ENCODE peak calls at places on chromosomes 11 and 22, in five cellular contexts. M is trophoblast cell, G is neuronal stem cell, C is H9, T is mesenchymal stem cell. S is an unnamed sample.

GRCh38 chr11:101706015-101706414 is 122.2 kb upstream of the TRPC6 start:
- DNase-seq in G (no peak), M (no peak), C (no peak), T (peak; percentile 30), S (no peak)

GRCh38 chr11:125069796-125070195 is 6.7 kb downstream of the SLC37A2 start:
- DNase-seq in G (no peak), M (no peak), C (peak; percentile 24), T (no peak), S (no peak)

GRCh38 chr11:83020942-83021779 is 50.5 kb downstream of the RAB30 start:
- DNase-seq in G (no peak), T (no peak), M (peak; percentile 65), C (no peak), S (no peak)

GRCh38 chr22:27896251-27896650 is 22.8 kb downstream of the PITPNB start:
- DNase-seq in G (no peak), M (no peak), T (no peak), C (no peak), S (no peak)

GRCh38 chr11:75022759-75023396 is 34.1 kb downstream of the NEU3 start:
- DNase-seq in G (peak; percentile 78), T (peak; percentile 82), M (peak; percentile 68), C (peak; percentile 85), S (peak; percentile 95)

GRCh38 chr22:35620624-35621245 is 3.6 kb upstream of the MB start:
- DNase-seq in G (no peak), M (no peak), C (no peak), T (peak; percentile 82), S (no peak)

GRCh38 chr22:30262917-30263741 is 3.5 kb downstream of the OSM start:
- DNase-seq in M (peak; percentile 48), C (peak; percentile 86), T (peak; percentile 65), G (peak; percentile 80), S (peak; percentile 98)

GRCh38 chr11:88543902-88544655 is 206.5 kb upstream of the CTSC start:
- DNase-seq in T (peak; percentile 90), C (peak; percentile 83), M (peak; percentile 49), G (peak; percentile 78), S (peak; percentile 63)

GRCh38 chr11:95911369-95911759 is 12.5 kb downstream of the MTMR2 start:
- DNase-seq in C (no peak), G (no peak), T (no peak), M (no peak), S (no peak)

GRCh38 chr22:45515678-45516077 is 13.0 kb downstream of the FBLN1 start:
- DNase-seq in C (no peak), G (no peak), M (peak; percentile 42), T (no peak), S (no peak)

GRCh38 chr22:26045855-26046254 is 123.4 kb upstream of the SEZ6L start:
- DNase-seq in T (no peak), M (no peak), G (no peak), C (no peak), S (no peak)

GRCh38 chr11:65225284-65226102 is 36.3 kb upstream of the POLA2 start:
- DNase-seq in C (peak; percentile 69), G (peak; percentile 36), M (peak; percentile 51), T (peak; percentile 68), S (no peak)

GRCh38 chr11:95337175-95337957 is 106.4 kb upstream of the SESN3 start:
- DNase-seq in M (no peak), T (peak; percentile 85), C (peak; percentile 52), G (peak; percentile 49), S (no peak)

GRCh38 chr11:118436639-118437045 is 350 bp downstream of the KMT2A start:
- DNase-seq in C (peak; percentile 37), T (peak; percentile 48), M (peak; percentile 18), G (peak; percentile 48), S (no peak)

GRCh38 chr11:123314972-123315371 is 115.1 kb upstream of the GRAMD1B start:
- DNase-seq in T (no peak), C (no peak), G (no peak), M (no peak), S (no peak)

GRCh38 chr11:72705442-72706365 is 31.5 kb upstream of the PDE2A start:
- DNase-seq in G (no peak), C (peak; percentile 58), M (no peak), T (no peak), S (no peak)

GRCh38 chr11:65900899-65901180 is 652 bp upstream of the FOSL1 start:
- DNase-seq in G (no peak), M (no peak), C (no peak), T (no peak), S (no peak)

GRCh38 chr11:126489791-126490190 is 134.3 kb downstream of the ST3GAL4 start:
- DNase-seq in T (no peak), M (no peak), G (no peak), C (no peak), S (no peak)

GRCh38 chr11:89608234-89608966 is 101.7 kb upstream of the TRIM77 start:
- DNase-seq in T (no peak), C (no peak), M (no peak), G (no peak), S (no peak)

GRCh38 chr11:94658386-94658785 is 91.2 kb downstream of the PIWIL4 start:
- DNase-seq in T (no peak), G (no peak), C (no peak), M (no peak), S (no peak)

GRCh38 chr22:37690407-37690806 is 4.3 kb downstream of the NOL12 start:
- DNase-seq in T (no peak), M (no peak), G (no peak), C (no peak), S (no peak)

GRCh38 chr11:74990941-74991340 is 2.2 kb downstream of the NEU3 start:
- DNase-seq in T (no peak), G (no peak), C (no peak), M (no peak), S (no peak)

GRCh38 chr11:58880166-58880565 is 35.7 kb upstream of the GLYATL2 start:
- DNase-seq in G (no peak), T (no peak), M (no peak), C (no peak), S (no peak)

GRCh38 chr11:61297741-61298140 is 2.6 kb upstream of the VWCE start:
- DNase-seq in T (peak; percentile 73), G (no peak), C (no peak), M (peak; percentile 34), S (no peak)

GRCh38 chr11:79018371-79018849 is 422.4 kb downstream of the TENM4 start:
- DNase-seq in G (no peak), M (no peak), C (no peak), T (peak; percentile 18), S (no peak)

GRCh38 chr22:45231293-45231692 is 9.4 kb downstream of the KIAA0930 start:
- DNase-seq in M (no peak), C (no peak), T (no peak), G (no peak), S (no peak)

GRCh38 chr11:130705670-130706421 is 210.4 kb downstream of the SNX19 start:
- DNase-seq in M (no peak), C (no peak), G (no peak), T (no peak), S (no peak)
- H2BK12ac ChIP-seq in M (no peak overlapping the region), C (no peak overlapping the region), G (no peak overlapping the region), T (no peak overlapping the region), S (no peak overlapping the region)

GRCh38 chr11:71182791-71183556 is 69.4 kb downstream of the SHANK2 start:
- DNase-seq in G (no peak), T (no peak), M (peak; percentile 44), C (peak; percentile 15), S (no peak)

GRCh38 chr11:71181566-71181965 is 70.8 kb downstream of the SHANK2 start:
- DNase-seq in C (peak; percentile 36), T (no peak), M (no peak), G (no peak), S (no peak)

GRCh38 chr11:71184421-71185210 is 67.8 kb downstream of the SHANK2 start:
- DNase-seq in C (peak; percentile 11), G (no peak), T (no peak), M (no peak), S (no peak)

GRCh38 chr11:71185411-71185810 is 67.0 kb downstream of the SHANK2 start:
- DNase-seq in T (no peak), C (peak; percentile 4), G (no peak), M (no peak), S (no peak)

GRCh38 chr11:71183878-71184277 is 68.5 kb downstream of the SHANK2 start:
- DNase-seq in M (no peak), C (peak; percentile 3), T (no peak), G (no peak), S (no peak)
- H2BK12ac ChIP-seq in M (no peak overlapping the region), C (no peak overlapping the region), T (no peak overlapping the region), G (no peak overlapping the region), S (no peak overlapping the region)

DNA sequence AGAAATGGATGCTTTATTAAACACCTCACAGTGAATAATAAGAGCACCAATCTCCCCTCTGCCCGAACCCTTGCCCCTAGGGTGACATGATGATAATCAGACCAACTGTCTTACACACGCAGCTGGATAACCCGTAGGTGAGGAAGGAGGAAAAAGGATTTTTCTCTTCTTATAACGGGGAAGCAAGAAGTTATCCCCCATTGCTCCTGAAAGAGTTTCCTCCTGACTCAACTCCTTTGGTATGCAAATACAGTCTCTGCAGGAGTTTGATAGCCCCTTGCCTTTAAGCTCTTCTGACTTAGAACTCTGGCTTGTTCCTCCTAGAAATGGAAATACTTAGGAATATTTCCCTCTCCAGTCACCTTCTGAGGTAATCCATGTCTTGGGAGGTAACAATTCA is 455.8 kb downstream of the TMEM135 start:
- DNase-seq in T (no peak), M (no peak), G (no peak), C (peak; percentile 59), S (no peak)
- H2BK12ac ChIP-seq in T (no peak overlapping the region), M (no peak overlapping the region), G (no peak overlapping the region), C (no peak overlapping the region), S (no peak overlapping the region)

GRCh38 chr11:99351620-99352019 is 330.9 kb downstream of the CNTN5 start:
- DNase-seq in T (no peak), C (no peak), M (no peak), G (no peak), S (no peak)
- H2BK12ac ChIP-seq in T (no peak overlapping the region), C (no peak overlapping the region), M (no peak overlapping the region), G (no peak overlapping the region), S (no peak overlapping the region)

DNA sequence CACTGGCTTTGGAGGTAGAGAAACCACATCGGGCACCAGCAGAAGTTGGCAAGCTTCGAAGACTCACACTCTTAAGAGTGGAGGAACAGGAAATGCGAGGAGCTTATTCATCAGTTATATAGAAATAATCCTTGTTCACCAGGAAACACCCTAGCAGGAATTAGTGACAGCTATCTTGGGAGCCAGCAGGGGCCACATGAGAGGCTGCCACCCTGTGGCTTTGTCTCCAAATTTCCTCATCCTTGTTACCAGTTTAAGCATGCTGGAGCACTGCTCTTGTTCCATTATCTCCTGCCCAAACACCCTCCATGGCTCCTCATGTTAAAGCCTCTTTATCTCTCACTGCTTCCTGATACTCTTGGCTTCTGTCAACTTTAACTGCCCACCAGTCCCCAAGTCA is 131.0 kb downstream of the PLEKHA7 start:
- DNase-seq in G (no peak), T (no peak), C (no peak), M (peak; percentile 46), S (no peak)
- H2BK12ac ChIP-seq in G (no peak overlapping the region), T (no peak overlapping the region), C (no peak overlapping the region), M (peak overlapping the region; percentile 6), S (no peak overlapping the region)